ENCODE peak calls at places on chromosomes 7 and 10, in six cellular contexts. One of them, this sample, is unnamed.

GRCh38 chr7:24970676-24971075 is 9.3 kb downstream of the OSBPL3 start:
- DNase-seq in stimulated activated CD8-positive, alpha-beta memory T cell treated with anti-CD3 and anti-CD28 coated beads, Interleukin-4, amount 100 ng/mL, for 48 hours: no peak
- DNase-seq in NCI-H748 treated with DMSO at 0.1 percent for 48 hours: no peak
- DNase-seq in cardiac muscle cell: no peak
- DNase-seq in HFF-Myc: no peak
- DNase-seq in amygdala: no peak
- DNase-seq in this sample: no peak

GRCh38 chr7:21159506-21159905 is 268.4 kb upstream of the SP4 start:
- DNase-seq in stimulated activated CD8-positive, alpha-beta memory T cell treated with anti-CD3 and anti-CD28 coated beads, Interleukin-4, amount 100 ng/mL, for 48 hours: no peak
- DNase-seq in amygdala: no peak
- DNase-seq in NCI-H748 treated with DMSO at 0.1 percent for 48 hours: no peak
- DNase-seq in HFF-Myc: no peak
- DNase-seq in cardiac muscle cell: no peak
- DNase-seq in this sample: no peak

GRCh38 chr10:131641231-131641630 is 259.6 kb upstream of the PPP2R2D start:
- DNase-seq in stimulated activated CD8-positive, alpha-beta memory T cell treated with anti-CD3 and anti-CD28 coated beads, Interleukin-4, amount 100 ng/mL, for 48 hours: peak; percentile 39
- DNase-seq in HFF-Myc: no peak
- DNase-seq in cardiac muscle cell: no peak
- DNase-seq in amygdala: no peak
- DNase-seq in NCI-H748 treated with DMSO at 0.1 percent for 48 hours: peak; percentile 43
- DNase-seq in this sample: no peak

GRCh38 chr7:47352394-47352968 is 229.4 kb downstream of the TNS3 start:
- DNase-seq in stimulated activated CD8-positive, alpha-beta memory T cell treated with anti-CD3 and anti-CD28 coated beads, Interleukin-4, amount 100 ng/mL, for 48 hours: peak; percentile 10
- DNase-seq in amygdala: no peak
- DNase-seq in NCI-H748 treated with DMSO at 0.1 percent for 48 hours: no peak
- DNase-seq in cardiac muscle cell: no peak
- DNase-seq in HFF-Myc: no peak
- DNase-seq in this sample: no peak

GRCh38 chr7:36777062-36777461 is 52.8 kb upstream of the AOAH start:
- DNase-seq in HFF-Myc: no peak
- DNase-seq in amygdala: no peak
- DNase-seq in stimulated activated CD8-positive, alpha-beta memory T cell treated with anti-CD3 and anti-CD28 coated beads, Interleukin-4, amount 100 ng/mL, for 48 hours: peak; percentile 28
- DNase-seq in NCI-H748 treated with DMSO at 0.1 percent for 48 hours: no peak
- DNase-seq in cardiac muscle cell: no peak
- DNase-seq in this sample: no peak

GRCh38 chr10:73999703-74000102 is 1.8 kb downstream of the VCL start:
- DNase-seq in NCI-H748 treated with DMSO at 0.1 percent for 48 hours: no peak
- DNase-seq in cardiac muscle cell: no peak
- DNase-seq in HFF-Myc: no peak
- DNase-seq in amygdala: no peak
- DNase-seq in stimulated activated CD8-positive, alpha-beta memory T cell treated with anti-CD3 and anti-CD28 coated beads, Interleukin-4, amount 100 ng/mL, for 48 hours: no peak
- DNase-seq in this sample: no peak

GRCh38 chr7:88761779-88762178 is 2.3 kb downstream of the ZNF804B start:
- DNase-seq in stimulated activated CD8-positive, alpha-beta memory T cell treated with anti-CD3 and anti-CD28 coated beads, Interleukin-4, amount 100 ng/mL, for 48 hours: no peak
- DNase-seq in HFF-Myc: no peak
- DNase-seq in amygdala: no peak
- DNase-seq in NCI-H748 treated with DMSO at 0.1 percent for 48 hours: no peak
- DNase-seq in cardiac muscle cell: no peak
- DNase-seq in this sample: no peak

GRCh38 chr10:92848441-92849233 is at the start of gene EXOC6:
- DNase-seq in cardiac muscle cell: peak; percentile 89
- DNase-seq in HFF-Myc: peak; percentile 40
- DNase-seq in NCI-H748 treated with DMSO at 0.1 percent for 48 hours: no peak
- DNase-seq in amygdala: peak; percentile 61
- DNase-seq in stimulated activated CD8-positive, alpha-beta memory T cell treated with anti-CD3 and anti-CD28 coated beads, Interleukin-4, amount 100 ng/mL, for 48 hours: peak; percentile 85
- DNase-seq in this sample: peak; percentile 86

GRCh38 chr7:130141161-130141857 is 63.9 kb downstream of the TMEM209 start:
- DNase-seq in stimulated activated CD8-positive, alpha-beta memory T cell treated with anti-CD3 and anti-CD28 coated beads, Interleukin-4, amount 100 ng/mL, for 48 hours: peak; percentile 47
- DNase-seq in NCI-H748 treated with DMSO at 0.1 percent for 48 hours: no peak
- DNase-seq in cardiac muscle cell: peak; percentile 80
- DNase-seq in amygdala: peak; percentile 24
- DNase-seq in HFF-Myc: peak; percentile 62
- DNase-seq in this sample: peak; percentile 83

GRCh38 chr7:135714534-135715009 is 13.4 kb downstream of the SLC13A4 start:
- DNase-seq in amygdala: no peak
- DNase-seq in stimulated activated CD8-positive, alpha-beta memory T cell treated with anti-CD3 and anti-CD28 coated beads, Interleukin-4, amount 100 ng/mL, for 48 hours: no peak
- DNase-seq in cardiac muscle cell: peak; percentile 28
- DNase-seq in NCI-H748 treated with DMSO at 0.1 percent for 48 hours: no peak
- DNase-seq in HFF-Myc: no peak
- DNase-seq in this sample: no peak

GRCh38 chr7:83947260-83947659 is 247.3 kb downstream of the SEMA3A start:
- DNase-seq in NCI-H748 treated with DMSO at 0.1 percent for 48 hours: peak; percentile 6
- DNase-seq in cardiac muscle cell: peak; percentile 18
- DNase-seq in amygdala: no peak
- DNase-seq in HFF-Myc: no peak
- DNase-seq in stimulated activated CD8-positive, alpha-beta memory T cell treated with anti-CD3 and anti-CD28 coated beads, Interleukin-4, amount 100 ng/mL, for 48 hours: no peak
- DNase-seq in this sample: no peak

GRCh38 chr10:11208908-11209809 is 191.5 kb downstream of the CELF2 start:
- DNase-seq in NCI-H748 treated with DMSO at 0.1 percent for 48 hours: no peak
- DNase-seq in stimulated activated CD8-positive, alpha-beta memory T cell treated with anti-CD3 and anti-CD28 coated beads, Interleukin-4, amount 100 ng/mL, for 48 hours: no peak
- DNase-seq in HFF-Myc: no peak
- DNase-seq in amygdala: no peak
- DNase-seq in cardiac muscle cell: no peak
- DNase-seq in this sample: no peak

GRCh38 chr10:22682237-22683192 is 31.9 kb downstream of the PIP4K2A start:
- DNase-seq in stimulated activated CD8-positive, alpha-beta memory T cell treated with anti-CD3 and anti-CD28 coated beads, Interleukin-4, amount 100 ng/mL, for 48 hours: peak; percentile 63
- DNase-seq in cardiac muscle cell: peak; percentile 18
- DNase-seq in amygdala: no peak
- DNase-seq in HFF-Myc: no peak
- DNase-seq in NCI-H748 treated with DMSO at 0.1 percent for 48 hours: no peak
- DNase-seq in this sample: no peak

GRCh38 chr10:130231211-130231850 is 95.1 kb downstream of the GLRX3 start:
- DNase-seq in HFF-Myc: no peak
- DNase-seq in cardiac muscle cell: no peak
- DNase-seq in stimulated activated CD8-positive, alpha-beta memory T cell treated with anti-CD3 and anti-CD28 coated beads, Interleukin-4, amount 100 ng/mL, for 48 hours: no peak
- DNase-seq in NCI-H748 treated with DMSO at 0.1 percent for 48 hours: no peak
- DNase-seq in amygdala: no peak
- DNase-seq in this sample: no peak

GRCh38 chr10:71838264-71839211 is 12.5 kb downstream of the PSAP start:
- DNase-seq in amygdala: no peak
- DNase-seq in cardiac muscle cell: no peak
- DNase-seq in HFF-Myc: no peak
- DNase-seq in NCI-H748 treated with DMSO at 0.1 percent for 48 hours: no peak
- DNase-seq in stimulated activated CD8-positive, alpha-beta memory T cell treated with anti-CD3 and anti-CD28 coated beads, Interleukin-4, amount 100 ng/mL, for 48 hours: no peak
- DNase-seq in this sample: no peak

This sample was measured in frontal cortex.